ENCODE peak calls at places on chromosomes 5 and 9, in four cellular contexts. B is fibroblast of lung, G is progenitor cell of endocrine pancreas, W is cardiac muscle cell. Z is an unnamed sample.

GRCh38 chr5:160496784-160497183 is 75.1 kb downstream of the PTTG1 start:
- DNase-seq in B (no peak), G (no peak), W (no peak), Z (no peak)

GRCh38 chr9:136284951-136285350 is 18.9 kb downstream of the CCDC187 start:
- DNase-seq in B (no peak), G (no peak), W (no peak), Z (no peak)

GRCh38 chr9:110700953-110701352 is 32.4 kb downstream of the MUSK start:
- DNase-seq in B (peak; percentile 69), G (no peak), W (peak; percentile 25), Z (peak; percentile 42)

GRCh38 chr5:158700231-158700996 is 399.3 kb downstream of the EBF1 start:
- DNase-seq in B (no peak), G (no peak), W (peak; percentile 49), Z (no peak)

GRCh38 chr5:118293378-118293777 is 695.0 kb downstream of the DTWD2 start:
- DNase-seq in B (no peak), G (no peak), W (no peak), Z (no peak)

GRCh38 chr9:135992486-135993408 is 31.6 kb upstream of the UBAC1 start:
- DNase-seq in B (peak; percentile 86), G (peak; percentile 59), W (peak; percentile 95), Z (peak; percentile 59)

GRCh38 chr9:70814597-70814996 is 306.8 kb downstream of the TRPM3 start:
- DNase-seq in B (no peak), G (no peak), W (no peak), Z (no peak)

GRCh38 chr5:151424892-151425523 is 22.4 kb upstream of the SLC36A1 start:
- DNase-seq in B (no peak), G (no peak), W (no peak), Z (no peak)

GRCh38 chr5:59496524-59497134 is 396.9 kb downstream of the PDE4D start:
- DNase-seq in B (no peak), G (no peak), W (peak; percentile 34), Z (no peak)

GRCh38 chr5:181191526-181192336 is 13.3 kb downstream of the TRIM7 start:
- DNase-seq in B (peak; percentile 92), G (peak; percentile 97), W (peak; percentile 97), Z (peak; percentile 91)

GRCh38 chr9:131284856-131285255 is 4.7 kb upstream of the PLPP7 start:
- DNase-seq in B (no peak), G (no peak), W (no peak), Z (no peak)

GRCh38 chr5:169856571-169856970 is 123.7 kb downstream of the INSYN2B start:
- DNase-seq in B (peak; percentile 95), G (no peak), W (peak; percentile 78), Z (peak; percentile 44)

GRCh38 chr9:10910779-10911178 is 298.0 kb upstream of the PTPRD start:
- DNase-seq in B (no peak), G (no peak), W (no peak), Z (no peak)

GRCh38 chr9:22111176-22111870 is 102.2 kb upstream of the CDKN2B start:
- DNase-seq in B (peak; percentile 76), G (no peak), W (no peak), Z (no peak)

GRCh38 chr5:35908814-35909213 is 29.6 kb downstream of the CAPSL start:
- DNase-seq in B (no peak), G (no peak), W (no peak), Z (no peak)

GRCh38 chr5:177608243-177609075 is 8.5 kb downstream of the B4GALT7 start:
- DNase-seq in B (no peak), G (no peak), W (no peak), Z (no peak)

GRCh38 chr9:88243736-88244135 is 105.5 kb upstream of the SPATA31C2 start:
- DNase-seq in B (no peak), G (no peak), W (no peak), Z (no peak)

DNA sequence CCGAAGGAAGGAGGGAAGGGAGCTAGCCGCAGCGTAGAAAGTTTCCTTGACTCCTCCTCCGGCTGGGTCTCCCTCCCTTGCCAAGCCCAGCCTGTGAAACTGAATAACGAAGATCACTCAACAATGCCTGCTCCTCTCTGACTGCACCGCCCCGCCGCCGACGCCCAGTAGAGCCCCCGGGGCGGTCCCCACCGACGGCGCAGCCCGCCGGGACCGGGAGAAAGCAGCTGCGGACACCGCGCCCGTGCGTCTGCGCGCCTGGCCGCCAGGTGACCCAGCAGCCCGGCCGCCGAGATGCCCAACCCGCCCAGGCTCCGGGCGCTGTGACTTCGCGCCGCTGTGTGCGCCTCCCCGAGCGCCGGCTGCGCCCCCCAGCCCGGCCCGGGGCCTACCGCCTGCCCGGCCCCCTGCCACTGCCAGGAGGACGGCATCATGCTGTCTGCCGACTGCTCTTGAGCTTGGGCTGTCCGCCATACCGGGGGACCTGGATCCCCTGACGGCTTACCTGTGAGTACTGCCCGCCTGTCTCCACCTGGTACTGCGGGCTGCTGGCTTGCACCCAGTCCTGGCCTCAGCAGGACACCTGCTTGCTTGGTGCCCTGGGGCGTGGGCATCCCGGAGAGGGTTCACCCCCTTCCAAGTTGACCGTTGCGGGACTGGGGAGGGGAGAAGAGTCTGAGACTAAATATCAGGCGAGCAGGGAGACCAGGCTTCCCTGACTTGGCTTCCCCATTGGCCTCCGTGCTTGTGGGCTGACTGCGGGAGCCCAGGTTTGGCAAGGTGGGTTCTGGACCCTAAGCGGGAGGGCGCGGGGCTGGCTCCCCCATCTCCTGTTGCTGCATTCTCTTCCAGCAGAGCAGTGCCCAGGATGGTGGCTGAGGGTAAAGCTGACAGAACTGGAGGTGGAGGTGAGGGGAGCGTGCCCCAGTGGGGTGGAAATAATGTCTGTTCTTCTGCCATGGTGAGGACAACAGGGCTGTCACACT is 26.2 kb upstream of the SPTLC1 start:
- DNase-seq in B (peak; percentile 58), G (peak; percentile 52), W (peak; percentile 40), Z (peak; percentile 44)
- TF ChIP-seq CTCF in B (no peak), G (peak; percentile 55), W (no peak), Z (no peak)

GRCh38 chr5:32450952-32451351 is 6.4 kb upstream of the ZFR start:
- DNase-seq in B (no peak), G (no peak), W (no peak), Z (no peak)
- TF ChIP-seq CTCF in B (no peak), G (no peak), W (peak; percentile 16), Z (no peak)

GRCh38 chr9:8332871-8333270 is 533.3 kb upstream of the DMAC1 start:
- DNase-seq in B (no peak), G (no peak), W (no peak), Z (no peak)
- TF ChIP-seq CTCF in B (no peak), G (no peak), W (no peak), Z (no peak)

GRCh38 chr9:101485873-101486692 is 47.6 kb upstream of the RNF20 start:
- DNase-seq in B (peak; percentile 46), G (peak; percentile 26), W (peak; percentile 9), Z (peak; percentile 56)

GRCh38 chr9:101481296-101481695 is 45.7 kb upstream of the ALDOB start:
- DNase-seq in B (no peak), G (no peak), W (no peak), Z (no peak)

GRCh38 chr9:101484046-101484445 is 48.5 kb upstream of the ALDOB start:
- DNase-seq in B (no peak), G (no peak), W (no peak), Z (no peak)

GRCh38 chr9:101487443-101487855 is 46.2 kb upstream of the RNF20 start:
- DNase-seq in B (no peak), G (no peak), W (no peak), Z (peak; percentile 26)

GRCh38 chr9:101486693-101487442 is 46.8 kb upstream of the RNF20 start:
- DNase-seq in B (peak; percentile 69), G (peak; percentile 54), W (peak; percentile 48), Z (peak; percentile 82)
- TF ChIP-seq CTCF in B (peak; percentile 34), G (peak; percentile 29), W (peak; percentile 14), Z (peak; percentile 83)

GRCh38 chr9:122991370-122991830 is 42.1 kb upstream of the GPR21 start:
- DNase-seq in B (peak; percentile 92), G (no peak), W (peak; percentile 92), Z (peak; percentile 87)
- TF ChIP-seq CTCF in B (peak; percentile 72), G (peak; percentile 75), W (peak; percentile 69), Z (peak; percentile 96)

DNA sequence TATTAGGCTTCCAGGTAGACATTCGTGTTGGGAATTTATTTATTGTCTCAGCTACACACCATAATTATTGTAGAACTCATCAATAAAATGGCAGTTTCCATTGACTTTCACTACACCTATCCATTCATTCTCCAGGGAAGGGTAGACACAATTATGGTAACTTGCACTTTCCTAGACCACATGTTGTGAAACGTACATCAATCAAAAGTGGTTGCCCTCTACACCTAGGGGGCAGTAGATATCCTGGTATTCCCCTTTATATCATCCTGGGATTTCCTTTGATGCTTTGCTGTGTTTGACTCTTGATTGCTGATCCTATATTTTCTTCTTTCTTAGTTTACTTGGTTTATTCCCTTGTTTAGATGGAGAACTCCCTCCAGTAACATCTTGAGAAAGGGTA is 47.9 kb downstream of the ADGRV1 start:
- DNase-seq in B (no peak), G (no peak), W (no peak), Z (no peak)
- TF ChIP-seq CTCF in B (peak; percentile 9), G (peak; percentile 22), W (no peak), Z (no peak)

GRCh38 chr9:129242971-129243561 is 65.0 kb upstream of the IER5L start:
- DNase-seq in B (peak; percentile 43), G (no peak), W (peak; percentile 63), Z (no peak)
- TF ChIP-seq CTCF in B (no peak), G (no peak), W (peak; percentile 4), Z (no peak)

GRCh38 chr5:684771-685216 is 8.4 kb downstream of the TPPP start:
- DNase-seq in B (no peak), G (no peak), W (no peak), Z (no peak)

GRCh38 chr5:685262-686171 is 7.6 kb downstream of the TPPP start:
- DNase-seq in B (no peak), G (no peak), W (no peak), Z (no peak)

DNA sequence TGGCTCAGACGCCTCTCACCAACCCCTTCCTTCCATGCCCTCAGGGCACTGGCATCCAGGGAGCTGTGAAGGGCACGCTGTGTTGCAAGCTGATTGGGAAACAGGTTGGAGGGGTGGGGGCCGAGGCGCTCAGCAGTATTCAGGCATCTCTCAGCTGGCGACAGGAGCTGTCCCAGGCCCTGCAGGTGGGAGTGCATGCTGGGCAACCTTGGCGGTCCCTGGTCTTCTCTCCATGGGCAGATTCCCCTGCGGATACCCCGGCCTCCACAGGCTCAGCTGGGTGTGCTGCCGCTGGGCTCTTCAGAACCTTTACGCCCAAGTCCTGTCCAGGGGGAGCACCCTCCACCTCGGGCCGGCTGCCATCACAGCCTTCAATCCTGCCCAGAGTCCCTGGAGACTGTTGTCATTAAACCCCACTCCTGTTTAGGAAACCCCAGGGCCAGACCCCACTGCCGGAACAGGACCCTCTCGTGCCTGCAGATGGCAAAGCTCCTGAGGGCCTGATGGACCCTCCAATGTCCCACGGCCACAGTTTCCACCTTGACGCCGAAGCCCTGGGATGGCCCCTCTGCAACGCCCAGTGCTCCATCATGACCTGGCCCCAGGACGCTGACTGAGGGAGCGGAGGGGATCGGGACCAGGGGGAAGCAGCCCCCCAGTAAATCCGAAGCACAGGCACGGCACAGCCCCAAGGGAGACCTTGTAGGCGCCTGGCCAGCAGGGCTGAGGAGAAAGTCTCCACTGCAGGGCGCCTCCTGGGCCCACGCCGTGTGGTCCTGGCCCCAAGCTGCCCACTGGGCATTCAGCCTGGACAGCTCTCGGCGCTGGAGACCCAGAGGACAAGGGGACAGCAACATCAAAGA is 9.3 kb downstream of the TPPP start:
- DNase-seq in B (no peak), G (no peak), W (no peak), Z (no peak)
- TF ChIP-seq CTCF in B (no peak), G (no peak), W (no peak), Z (no peak)